ENCODE peak calls at places on chromosomes 5 and 9, in eight cellular contexts. I is CD8-positive, alpha-beta memory T cell; S is heart left ventricle; G is ovary; E is neural progenitor cell; L is sigmoid colon; T is body of pancreas; H is fibroblast of lung. Y is an unnamed sample.

GRCh38 chr5:149212203-149212951 is 59.3 kb upstream of the AFAP1L1 start:
- DNase-seq in I (no peak), S (no peak), G (no peak), E (no peak), L (no peak), T (no peak), H (peak; percentile 100), Y (no peak)

GRCh38 chr5:37370550-37370863 is 399 bp downstream of the NUP155 start:
- DNase-seq in I (no peak), S (no peak), G (no peak), E (no peak), L (no peak), T (no peak), H (no peak), Y (no peak)

GRCh38 chr5:172347653-172348052 is 64.1 kb upstream of the UBTD2 start:
- DNase-seq in I (no peak), S (no peak), G (no peak), E (no peak), L (no peak), T (no peak), H (peak; percentile 70), Y (no peak)

GRCh38 chr5:41707853-41708603 is 162.2 kb downstream of the OXCT1 start:
- DNase-seq in I (no peak), S (no peak), G (no peak), E (peak; percentile 71), L (no peak), T (no peak), H (peak; percentile 78), Y (no peak)

GRCh38 chr5:177982072-177982727 is 13.8 kb downstream of the PROP1 start:
- DNase-seq in I (no peak), S (no peak), G (no peak), E (peak; percentile 67), L (no peak), T (peak; percentile 67), H (no peak), Y (no peak)

GRCh38 chr5:107773479-107773878 is 102.7 kb upstream of the EFNA5 start:
- DNase-seq in I (no peak), S (no peak), G (no peak), E (no peak), L (no peak), T (no peak), H (peak; percentile 54), Y (no peak)

GRCh38 chr5:57779383-57780223 is 297.0 kb upstream of the ACTBL2 start:
- DNase-seq in I (no peak), S (no peak), G (no peak), E (peak; percentile 69), L (no peak), T (peak; percentile 47), H (peak; percentile 85), Y (no peak)

GRCh38 chr5:61625682-61626620 is 293.9 kb downstream of the ZSWIM6 start:
- DNase-seq in I (no peak), S (peak; percentile 90), G (peak; percentile 78), E (peak; percentile 74), L (peak; percentile 89), T (peak; percentile 72), H (peak; percentile 55), Y (no peak)

GRCh38 chr9:104075801-104076753 is 18.0 kb upstream of the SMC2 start:
- DNase-seq in I (no peak), S (no peak), G (no peak), E (no peak), L (no peak), T (no peak), H (peak; percentile 83), Y (no peak)

GRCh38 chr5:139654464-139654863 is 6.3 kb downstream of the CXXC5 start:
- DNase-seq in I (no peak), S (no peak), G (no peak), E (no peak), L (no peak), T (no peak), H (no peak), Y (no peak)
- H3K4me1 ChIP-seq in I (peaks cover 34% of the 10 kb centered on the region), S (peaks cover 91% of the 10 kb centered on the region), G (peaks cover 26% of the 10 kb centered on the region), E (peaks cover 66% of the 10 kb centered on the region), L (no peaks in the 10 kb centered on the region), T (peaks cover 82% of the 10 kb centered on the region), H (peaks cover 47% of the 10 kb centered on the region), Y (peaks cover 21% of the 10 kb centered on the region)

GRCh38 chr9:94855919-94856318 is 129.4 kb downstream of the AOPEP start:
- DNase-seq in I (no peak), S (no peak), G (no peak), E (no peak), L (no peak), T (no peak), H (no peak), Y (no peak)

GRCh38 chr9:94850540-94851434 is 124.3 kb downstream of the AOPEP start:
- DNase-seq in I (no peak), S (no peak), G (no peak), E (no peak), L (no peak), T (no peak), H (no peak), Y (no peak)

GRCh38 chr9:94851467-94851866 is 125.0 kb downstream of the AOPEP start:
- DNase-seq in I (no peak), S (no peak), G (no peak), E (no peak), L (no peak), T (no peak), H (no peak), Y (no peak)

GRCh38 chr9:94853887-94854286 is 127.4 kb downstream of the AOPEP start:
- DNase-seq in I (no peak), S (no peak), G (no peak), E (no peak), L (no peak), T (no peak), H (no peak), Y (no peak)

GRCh38 chr9:94852373-94852772 is 125.9 kb downstream of the AOPEP start:
- DNase-seq in I (no peak), S (no peak), G (no peak), E (no peak), L (no peak), T (no peak), H (no peak), Y (no peak)
- H3K4me3 ChIP-seq in I (no peak overlapping the region), S (no peak overlapping the region), G (no peak overlapping the region), E (no peak overlapping the region), L (no peak overlapping the region), T (no peak overlapping the region), H (no peak overlapping the region), Y (no peak overlapping the region)

GRCh38 chr9:74821636-74822035 is 66.1 kb downstream of the TRPM6 start:
- DNase-seq in I (no peak), S (no peak), G (no peak), E (no peak), L (no peak), T (no peak), H (no peak), Y (no peak)

GRCh38 chr9:74817281-74818181 is 70.2 kb downstream of the TRPM6 start:
- DNase-seq in I (no peak), S (no peak), G (no peak), E (no peak), L (no peak), T (no peak), H (no peak), Y (no peak)
- H3K27ac ChIP-seq in I (no peak overlapping the region), S (no peak overlapping the region), G (no peak overlapping the region), E (no peak overlapping the region), L (no peak overlapping the region), T (no peak overlapping the region), H (no peak overlapping the region), Y (no peak overlapping the region)

GRCh38 chr5:66904189-66904588 is 292.4 kb downstream of the CD180 start:
- DNase-seq in I (no peak), S (no peak), G (no peak), E (peak; percentile 32), L (no peak), T (no peak), H (no peak), Y (no peak)

GRCh38 chr5:66903709-66904108 is 292.9 kb downstream of the CD180 start:
- DNase-seq in I (no peak), S (no peak), G (no peak), E (no peak), L (no peak), T (no peak), H (no peak), Y (no peak)

GRCh38 chr5:66906021-66906420 is 290.6 kb downstream of the CD180 start:
- DNase-seq in I (no peak), S (no peak), G (no peak), E (no peak), L (no peak), T (no peak), H (no peak), Y (no peak)

GRCh38 chr5:66909364-66909763 is 287.2 kb downstream of the CD180 start:
- DNase-seq in I (no peak), S (no peak), G (no peak), E (no peak), L (no peak), T (no peak), H (peak; percentile 17), Y (no peak)

DNA sequence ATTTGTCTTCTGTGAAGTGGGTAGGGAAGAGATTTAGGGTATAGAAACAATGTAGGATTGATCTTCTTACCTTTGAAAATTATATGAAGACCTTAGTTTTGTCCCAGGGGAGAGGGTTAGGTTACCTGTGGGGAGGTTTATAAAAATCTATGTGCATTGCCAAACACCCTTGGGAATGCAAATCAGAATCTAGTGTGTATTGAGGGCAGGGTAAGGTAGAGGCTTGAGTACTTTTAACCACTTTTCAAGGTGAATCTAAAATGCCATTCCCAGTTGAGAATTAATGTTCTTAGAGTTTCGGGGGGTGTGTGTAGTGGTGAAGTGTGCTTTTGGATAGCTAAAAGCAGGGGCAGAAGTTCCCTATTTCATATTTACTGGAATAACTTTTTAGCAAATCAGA is 288.4 kb downstream of the CD180 start:
- DNase-seq in I (no peak), S (no peak), G (no peak), E (no peak), L (no peak), T (no peak), H (no peak), Y (no peak)
- H3K4me1 ChIP-seq in I (no peaks in the 10 kb centered on the region), S (peaks cover 11% of the 10 kb centered on the region), G (no peaks in the 10 kb centered on the region), E (peaks cover 29% of the 10 kb centered on the region), L (no peaks in the 10 kb centered on the region), T (no peaks in the 10 kb centered on the region), H (no peaks in the 10 kb centered on the region), Y (no peaks in the 10 kb centered on the region)

GRCh38 chr5:128775537-128775936 is 189.8 kb upstream of the SLC27A6 start:
- DNase-seq in I (no peak), S (no peak), G (no peak), E (no peak), L (no peak), T (no peak), H (no peak), Y (no peak)

GRCh38 chr5:128773378-128773777 is 191.9 kb upstream of the SLC27A6 start:
- DNase-seq in I (no peak), S (no peak), G (no peak), E (no peak), L (no peak), T (no peak), H (no peak), Y (no peak)

GRCh38 chr5:128778474-128778873 is 186.8 kb upstream of the SLC27A6 start:
- DNase-seq in I (no peak), S (no peak), G (no peak), E (no peak), L (no peak), T (no peak), H (no peak), Y (no peak)

GRCh38 chr5:128774605-128775004 is 190.7 kb upstream of the SLC27A6 start:
- DNase-seq in I (no peak), S (no peak), G (no peak), E (no peak), L (no peak), T (no peak), H (peak; percentile 88), Y (no peak)

GRCh38 chr5:128777052-128777451 is 188.2 kb upstream of the SLC27A6 start:
- DNase-seq in I (no peak), S (no peak), G (no peak), E (no peak), L (no peak), T (no peak), H (no peak), Y (peak; percentile 8)
- H3K4me3 ChIP-seq in I (no peak overlapping the region), S (no peak overlapping the region), G (no peak overlapping the region), E (no peak overlapping the region), L (no peak overlapping the region), T (no peak overlapping the region), H (no peak overlapping the region), Y (no peak overlapping the region)

Y was measured in CD4-positive, alpha-beta memory T cell.